ENCODE peak calls at places on chromosomes 12 and 14, in seven cellular contexts. One of them, this sample, is unnamed.

GRCh38 chr12:79482323-79482722 is 208.4 kb downstream of the PAWR start:
- DNase-seq in CD8-positive, alpha-beta T cell: no peak
- DNase-seq in left lung: no peak
- DNase-seq in lower lobe of right lung: no peak
- DNase-seq in A673: no peak
- DNase-seq in OCI-LY7: no peak
- DNase-seq in neural progenitor cell: peak; percentile 3
- DNase-seq in this sample: no peak

GRCh38 chr14:94372021-94372605 is 16.3 kb downstream of the SERPINA1 start:
- DNase-seq in CD8-positive, alpha-beta T cell: no peak
- DNase-seq in left lung: no peak
- DNase-seq in lower lobe of right lung: no peak
- DNase-seq in A673: no peak
- DNase-seq in OCI-LY7: no peak
- DNase-seq in neural progenitor cell: peak; percentile 47
- DNase-seq in this sample: no peak

GRCh38 chr12:102454808-102455760 is 25.3 kb downstream of the IGF1 start:
- DNase-seq in CD8-positive, alpha-beta T cell: no peak
- DNase-seq in left lung: no peak
- DNase-seq in lower lobe of right lung: peak; percentile 45
- DNase-seq in A673: peak; percentile 12
- DNase-seq in OCI-LY7: no peak
- DNase-seq in neural progenitor cell: no peak
- DNase-seq in this sample: no peak

GRCh38 chr12:127898616-127899015 is 368.4 kb upstream of the TMEM132C start:
- DNase-seq in CD8-positive, alpha-beta T cell: no peak
- DNase-seq in left lung: no peak
- DNase-seq in lower lobe of right lung: no peak
- DNase-seq in A673: no peak
- DNase-seq in OCI-LY7: no peak
- DNase-seq in neural progenitor cell: no peak
- DNase-seq in this sample: no peak

GRCh38 chr12:117417004-117417403 is 55.6 kb upstream of the NOS1 start:
- DNase-seq in CD8-positive, alpha-beta T cell: no peak
- DNase-seq in left lung: no peak
- DNase-seq in lower lobe of right lung: no peak
- DNase-seq in A673: no peak
- DNase-seq in OCI-LY7: no peak
- DNase-seq in neural progenitor cell: no peak
- DNase-seq in this sample: no peak

GRCh38 chr14:94132285-94132887 is 3.0 kb upstream of the IFI27L2 start:
- DNase-seq in CD8-positive, alpha-beta T cell: peak; percentile 64
- DNase-seq in left lung: no peak
- DNase-seq in lower lobe of right lung: no peak
- DNase-seq in A673: peak; percentile 78
- DNase-seq in OCI-LY7: peak; percentile 79
- DNase-seq in neural progenitor cell: peak; percentile 80
- DNase-seq in this sample: peak; percentile 66

GRCh38 chr12:57629897-57630471 is 3.0 kb downstream of the B4GALNT1 start:
- DNase-seq in CD8-positive, alpha-beta T cell: peak; percentile 37
- DNase-seq in left lung: no peak
- DNase-seq in lower lobe of right lung: no peak
- DNase-seq in A673: no peak
- DNase-seq in OCI-LY7: no peak
- DNase-seq in neural progenitor cell: peak; percentile 1
- DNase-seq in this sample: no peak

GRCh38 chr14:104891664-104892500 is 26.8 kb downstream of the CEP170B start:
- DNase-seq in CD8-positive, alpha-beta T cell: no peak
- DNase-seq in left lung: peak; percentile 75
- DNase-seq in lower lobe of right lung: peak; percentile 39
- DNase-seq in A673: no peak
- DNase-seq in OCI-LY7: no peak
- DNase-seq in neural progenitor cell: no peak
- DNase-seq in this sample: no peak

GRCh38 chr14:68951051-68951797 is 27.9 kb downstream of the ACTN1 start:
- DNase-seq in CD8-positive, alpha-beta T cell: no peak
- DNase-seq in left lung: peak; percentile 91
- DNase-seq in lower lobe of right lung: peak; percentile 82
- DNase-seq in A673: peak; percentile 90
- DNase-seq in OCI-LY7: no peak
- DNase-seq in neural progenitor cell: no peak
- DNase-seq in this sample: no peak

GRCh38 chr12:114664661-114665320 is 19.2 kb downstream of the TBX3 start:
- DNase-seq in CD8-positive, alpha-beta T cell: no peak
- DNase-seq in left lung: no peak
- DNase-seq in lower lobe of right lung: no peak
- DNase-seq in A673: no peak
- DNase-seq in OCI-LY7: no peak
- DNase-seq in neural progenitor cell: peak; percentile 67
- DNase-seq in this sample: no peak

GRCh38 chr14:73739174-73739898 is 25.2 kb upstream of the PNMA1 start:
- DNase-seq in CD8-positive, alpha-beta T cell: no peak
- DNase-seq in left lung: no peak
- DNase-seq in lower lobe of right lung: no peak
- DNase-seq in A673: no peak
- DNase-seq in OCI-LY7: no peak
- DNase-seq in neural progenitor cell: no peak
- DNase-seq in this sample: no peak

DNA sequence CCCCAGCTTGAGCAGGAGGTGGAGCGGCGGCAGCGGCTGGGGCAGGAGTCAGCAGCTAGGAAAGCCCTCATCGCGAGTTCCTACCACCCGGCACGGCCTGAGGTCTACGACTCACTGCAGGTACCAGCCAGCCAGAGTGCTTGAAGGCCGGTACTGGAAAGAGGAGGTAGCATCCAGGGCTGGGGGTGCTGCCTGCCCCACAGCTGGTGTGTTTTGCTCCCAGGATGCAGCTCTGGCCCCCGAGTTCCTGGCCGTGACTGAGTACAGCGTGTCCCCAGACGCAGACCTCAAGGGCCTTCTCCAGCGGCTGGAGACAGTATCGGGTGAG is 1.6 kb downstream of the OGFOD2 start:
- DNase-seq in CD8-positive, alpha-beta T cell: no peak
- DNase-seq in left lung: peak; percentile 65
- DNase-seq in lower lobe of right lung: no peak
- DNase-seq in A673: no peak
- DNase-seq in OCI-LY7: no peak
- DNase-seq in neural progenitor cell: no peak
- DNase-seq in this sample: no peak
- H3K4me3 ChIP-seq in CD8-positive, alpha-beta T cell: no peak overlapping the region
- H3K4me3 ChIP-seq in left lung: no peak overlapping the region
- H3K4me3 ChIP-seq in lower lobe of right lung: peak overlapping the region; percentile 97
- H3K4me3 ChIP-seq in A673: peak overlapping the region; percentile 91
- H3K4me3 ChIP-seq in OCI-LY7: peak overlapping the region; percentile 76
- H3K4me3 ChIP-seq in neural progenitor cell: no peak overlapping the region
- H3K4me3 ChIP-seq in this sample: no peak overlapping the region

GRCh38 chr12:113171543-113171942 is 13.7 kb downstream of the DDX54 start:
- DNase-seq in CD8-positive, alpha-beta T cell: no peak
- DNase-seq in left lung: no peak
- DNase-seq in lower lobe of right lung: no peak
- DNase-seq in A673: no peak
- DNase-seq in OCI-LY7: no peak
- DNase-seq in neural progenitor cell: no peak
- DNase-seq in this sample: no peak
- H3K4me3 ChIP-seq in CD8-positive, alpha-beta T cell: no peak overlapping the region
- H3K4me3 ChIP-seq in left lung: no peak overlapping the region
- H3K4me3 ChIP-seq in lower lobe of right lung: no peak overlapping the region
- H3K4me3 ChIP-seq in A673: no peak overlapping the region
- H3K4me3 ChIP-seq in OCI-LY7: no peak overlapping the region
- H3K4me3 ChIP-seq in neural progenitor cell: no peak overlapping the region
- H3K4me3 ChIP-seq in this sample: no peak overlapping the region

DNA sequence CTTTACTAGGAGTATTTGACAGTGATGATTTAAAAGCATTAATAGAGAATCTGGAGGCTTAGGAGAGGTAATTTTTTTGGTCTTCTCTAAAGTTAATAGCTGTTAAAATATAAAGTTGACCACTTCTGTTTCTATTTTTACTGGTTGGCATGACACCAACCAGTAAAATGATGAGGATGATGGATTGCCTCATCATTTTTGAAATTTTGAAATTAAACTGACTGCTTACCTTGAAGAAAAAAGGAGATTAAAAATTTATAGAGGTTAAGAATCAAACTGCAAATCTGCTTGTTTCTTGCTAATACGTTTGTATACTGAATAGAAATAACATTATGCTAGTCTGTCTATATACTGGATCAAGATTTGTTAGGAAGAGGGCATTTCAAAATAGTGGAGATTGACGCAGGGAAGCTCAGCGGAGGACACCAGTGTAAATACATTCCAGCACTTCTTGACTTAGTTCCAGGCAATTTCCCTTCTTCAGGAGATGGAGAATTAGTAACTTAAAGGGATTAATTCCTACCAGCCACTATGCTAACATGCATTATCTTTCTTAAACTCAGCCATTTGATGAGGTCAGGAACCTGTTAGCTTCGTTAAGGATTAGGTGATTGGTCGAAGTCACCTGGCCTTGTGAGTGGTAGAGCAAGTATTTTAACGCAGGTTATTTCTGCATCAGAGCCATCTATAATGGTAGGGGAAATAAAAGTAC is 3.6 kb downstream of the EID3 start:
- DNase-seq in CD8-positive, alpha-beta T cell: no peak
- DNase-seq in left lung: no peak
- DNase-seq in lower lobe of right lung: no peak
- DNase-seq in A673: peak; percentile 37
- DNase-seq in OCI-LY7: no peak
- DNase-seq in neural progenitor cell: no peak
- DNase-seq in this sample: no peak
- H3K4me3 ChIP-seq in CD8-positive, alpha-beta T cell: no peak overlapping the region
- H3K4me3 ChIP-seq in left lung: no peak overlapping the region
- H3K4me3 ChIP-seq in lower lobe of right lung: no peak overlapping the region
- H3K4me3 ChIP-seq in A673: no peak overlapping the region
- H3K4me3 ChIP-seq in OCI-LY7: no peak overlapping the region
- H3K4me3 ChIP-seq in neural progenitor cell: no peak overlapping the region
- H3K4me3 ChIP-seq in this sample: no peak overlapping the region

GRCh38 chr12:3490848-3491382 is at the start of gene PRMT8:
- DNase-seq in CD8-positive, alpha-beta T cell: no peak
- DNase-seq in left lung: no peak
- DNase-seq in lower lobe of right lung: no peak
- DNase-seq in A673: no peak
- DNase-seq in OCI-LY7: no peak
- DNase-seq in neural progenitor cell: peak; percentile 86
- DNase-seq in this sample: no peak

GRCh38 chr12:3489057-3489456 is 1.9 kb upstream of the PRMT8 start:
- DNase-seq in CD8-positive, alpha-beta T cell: no peak
- DNase-seq in left lung: no peak
- DNase-seq in lower lobe of right lung: no peak
- DNase-seq in A673: no peak
- DNase-seq in OCI-LY7: no peak
- DNase-seq in neural progenitor cell: no peak
- DNase-seq in this sample: no peak

GRCh38 chr12:3493225-3494049 is 2.4 kb downstream of the PRMT8 start:
- DNase-seq in CD8-positive, alpha-beta T cell: no peak
- DNase-seq in left lung: peak; percentile 77
- DNase-seq in lower lobe of right lung: no peak
- DNase-seq in A673: no peak
- DNase-seq in OCI-LY7: no peak
- DNase-seq in neural progenitor cell: peak; percentile 78
- DNase-seq in this sample: peak; percentile 39

GRCh38 chr12:3492868-3493224 is 1.8 kb downstream of the PRMT8 start:
- DNase-seq in CD8-positive, alpha-beta T cell: no peak
- DNase-seq in left lung: no peak
- DNase-seq in lower lobe of right lung: no peak
- DNase-seq in A673: no peak
- DNase-seq in OCI-LY7: no peak
- DNase-seq in neural progenitor cell: no peak
- DNase-seq in this sample: no peak

DNA sequence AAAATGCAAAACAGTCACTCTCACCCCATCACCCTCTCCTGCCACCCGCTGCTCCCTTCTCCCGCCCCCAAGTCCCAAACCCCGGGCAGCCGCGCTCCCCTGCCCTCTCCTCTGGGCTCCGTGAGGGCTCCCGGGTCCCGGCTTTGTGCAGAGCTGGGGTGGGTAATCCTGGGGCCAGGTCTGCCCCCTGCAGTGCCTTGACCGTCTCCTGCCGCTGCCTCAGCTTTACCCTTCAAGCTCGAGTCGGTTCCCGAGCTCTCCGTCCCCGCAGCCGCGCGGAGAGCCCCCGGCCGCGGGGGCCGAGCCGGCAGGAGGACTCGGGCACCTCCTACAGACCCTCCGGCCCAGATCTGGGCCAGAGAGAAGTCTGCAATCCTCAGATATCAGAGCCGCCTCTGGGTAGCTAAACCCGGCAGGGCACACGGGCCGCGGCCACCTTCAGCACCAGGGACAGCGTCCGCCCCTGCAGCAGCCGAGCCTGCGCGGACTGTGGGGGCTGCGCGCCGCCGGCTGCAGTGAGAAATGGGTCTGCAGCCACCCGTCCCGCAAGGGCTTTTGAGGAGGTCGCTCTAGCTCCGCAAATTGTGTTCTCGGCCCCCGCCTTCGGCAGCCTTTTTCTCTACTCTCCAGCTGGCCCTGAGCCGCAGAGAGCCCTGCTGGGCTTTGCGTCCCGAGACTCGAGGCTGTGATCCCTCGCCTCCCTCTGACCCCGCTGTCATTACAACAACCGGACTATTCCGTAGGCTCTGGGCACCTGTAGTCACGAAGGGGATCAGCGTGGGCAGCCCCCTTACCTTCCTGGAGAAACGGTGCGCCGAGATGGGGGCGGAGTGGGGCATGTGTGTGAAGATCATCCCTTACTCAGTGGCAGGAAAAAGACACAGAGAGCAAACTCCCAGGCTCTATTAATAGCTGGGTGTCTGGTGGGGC is 1.2 kb downstream of the PRMT8 start:
- DNase-seq in CD8-positive, alpha-beta T cell: peak; percentile 54
- DNase-seq in left lung: peak; percentile 80
- DNase-seq in lower lobe of right lung: peak; percentile 59
- DNase-seq in A673: peak; percentile 70
- DNase-seq in OCI-LY7: no peak
- DNase-seq in neural progenitor cell: peak; percentile 95
- DNase-seq in this sample: peak; percentile 27
- H3K4me3 ChIP-seq in CD8-positive, alpha-beta T cell: no peak overlapping the region
- H3K4me3 ChIP-seq in left lung: no peak overlapping the region
- H3K4me3 ChIP-seq in lower lobe of right lung: no peak overlapping the region
- H3K4me3 ChIP-seq in A673: no peak overlapping the region
- H3K4me3 ChIP-seq in OCI-LY7: no peak overlapping the region
- H3K4me3 ChIP-seq in neural progenitor cell: peak overlapping the region; percentile 75
- H3K4me3 ChIP-seq in this sample: no peak overlapping the region

GRCh38 chr12:73384592-73384991 is 1112.4 kb downstream of the TRHDE start:
- DNase-seq in CD8-positive, alpha-beta T cell: no peak
- DNase-seq in left lung: no peak
- DNase-seq in lower lobe of right lung: no peak
- DNase-seq in A673: no peak
- DNase-seq in OCI-LY7: no peak
- DNase-seq in neural progenitor cell: no peak
- DNase-seq in this sample: no peak
- H3K4me3 ChIP-seq in CD8-positive, alpha-beta T cell: no peak overlapping the region
- H3K4me3 ChIP-seq in left lung: no peak overlapping the region
- H3K4me3 ChIP-seq in lower lobe of right lung: no peak overlapping the region
- H3K4me3 ChIP-seq in A673: no peak overlapping the region
- H3K4me3 ChIP-seq in OCI-LY7: no peak overlapping the region
- H3K4me3 ChIP-seq in neural progenitor cell: no peak overlapping the region
- H3K4me3 ChIP-seq in this sample: no peak overlapping the region

This sample was measured in Jurkat, Clone E6-1.